ENCODE peak calls at places on chromosome 19, in nine cellular contexts. I, L, V, C, Q, R, A, W and S are unnamed samples.

GRCh38 chr19:16654621-16655020 is 5.3 kb downstream of the SMIM7 start:
- DNase-seq in I (no peak), L (no peak), V (no peak), C (no peak), Q (no peak), R (peak), A (no peak), W (no peak), S (no peak)

GRCh38 chr19:17348700-17349099 is 11.3 kb downstream of the GTPBP3 start:
- DNase-seq in I (no peak), L (peak), V (no peak), C (peak), Q (no peak), R (peak), A (peak), W (peak), S (peak)

GRCh38 chr19:6678690-6679109 is 8.7 kb upstream of the TNFSF14 start:
- DNase-seq in I (no peak), L (no peak), V (no peak), C (no peak), Q (no peak), R (peak), A (no peak), W (no peak), S (no peak)

GRCh38 chr19:44576843-44577565 is 36.4 kb upstream of the IGSF23 start:
- DNase-seq in I (no peak), L (peak), V (no peak), C (peak), Q (no peak), R (peak), A (peak), W (peak), S (peak)

GRCh38 chr19:48123907-48124675 is 13.5 kb upstream of the PLA2G4C start:
- DNase-seq in I (no peak), L (peak), V (no peak), C (no peak), Q (no peak), R (peak), A (no peak), W (no peak), S (peak)

GRCh38 chr19:16425019-16425418 is 46.8 kb downstream of the EPS15L1 start:
- DNase-seq in I (no peak), L (no peak), V (no peak), C (no peak), Q (no peak), R (no peak), A (no peak), W (no peak), S (no peak)

GRCh38 chr19:48639483-48640375 is 2.5 kb upstream of the DBP start:
- DNase-seq in I (no peak), L (no peak), V (no peak), C (peak), Q (no peak), R (no peak), A (no peak), W (no peak), S (no peak)

GRCh38 chr19:30183807-30184490 is 188.2 kb upstream of the ZNF536 start:
- DNase-seq in I (no peak), L (no peak), V (no peak), C (no peak), Q (no peak), R (no peak), A (no peak), W (no peak), S (no peak)

GRCh38 chr19:18152444-18152816 is 533 bp upstream of the PIK3R2 start:
- DNase-seq in I (peak), L (peak), V (peak), C (peak), Q (peak), R (peak), A (peak), W (peak), S (peak)

GRCh38 chr19:51891193-51891747 is 3.5 kb upstream of the ZNF577 start:
- DNase-seq in I (no peak), L (no peak), V (no peak), C (peak), Q (no peak), R (peak), A (no peak), W (no peak), S (no peak)

GRCh38 chr19:46067691-46068090 is 26.9 kb upstream of the IGFL4 start:
- DNase-seq in I (no peak), L (no peak), V (no peak), C (no peak), Q (no peak), R (no peak), A (no peak), W (no peak), S (no peak)

GRCh38 chr19:50629801-50630200 is 9.9 kb downstream of the SYT3 start:
- DNase-seq in I (no peak), L (no peak), V (no peak), C (no peak), Q (no peak), R (no peak), A (no peak), W (no peak), S (no peak)

GRCh38 chr19:18292810-18293641 is 11.6 kb upstream of the JUND start:
- DNase-seq in I (peak), L (peak), V (no peak), C (peak), Q (peak), R (peak), A (peak), W (peak), S (peak)

GRCh38 chr19:17107546-17108452 is 32.2 kb downstream of the MYO9B start:
- DNase-seq in I (peak), L (peak), V (no peak), C (no peak), Q (peak), R (peak), A (peak), W (peak), S (peak)

GRCh38 chr19:48121909-48122371 is 11.3 kb upstream of the PLA2G4C start:
- DNase-seq in I (no peak), L (no peak), V (no peak), C (no peak), Q (no peak), R (peak), A (no peak), W (no peak), S (peak)

GRCh38 chr19:38685666-38686529 is 38.4 kb downstream of the ACTN4 start:
- DNase-seq in I (no peak), L (peak), V (no peak), C (peak), Q (no peak), R (peak), A (no peak), W (peak), S (peak)

GRCh38 chr19:35644987-35645679 is 3.0 kb upstream of the COX6B1 start:
- DNase-seq in I (peak), L (peak), V (peak), C (peak), Q (peak), R (peak), A (peak), W (peak), S (peak)

GRCh38 chr19:12720851-12721655 is 2.7 kb downstream of the TNPO2 start:
- DNase-seq in I (no peak), L (no peak), V (no peak), C (peak), Q (no peak), R (peak), A (peak), W (peak), S (peak)

GRCh38 chr19:55484571-55485438 is at the start of gene NAT14:
- DNase-seq in I (no peak), L (peak), V (no peak), C (peak), Q (no peak), R (peak), A (peak), W (peak), S (peak)

GRCh38 chr19:42023121-42023942 is 29.3 kb upstream of the ATP1A3 start:
- DNase-seq in I (no peak), L (peak), V (no peak), C (peak), Q (no peak), R (peak), A (no peak), W (peak), S (peak)

GRCh38 chr19:55165952-55166529 is 372 bp downstream of the DNAAF3 start:
- DNase-seq in I (no peak), L (peak), V (no peak), C (peak), Q (no peak), R (peak), A (peak), W (peak), S (peak)

DNA sequence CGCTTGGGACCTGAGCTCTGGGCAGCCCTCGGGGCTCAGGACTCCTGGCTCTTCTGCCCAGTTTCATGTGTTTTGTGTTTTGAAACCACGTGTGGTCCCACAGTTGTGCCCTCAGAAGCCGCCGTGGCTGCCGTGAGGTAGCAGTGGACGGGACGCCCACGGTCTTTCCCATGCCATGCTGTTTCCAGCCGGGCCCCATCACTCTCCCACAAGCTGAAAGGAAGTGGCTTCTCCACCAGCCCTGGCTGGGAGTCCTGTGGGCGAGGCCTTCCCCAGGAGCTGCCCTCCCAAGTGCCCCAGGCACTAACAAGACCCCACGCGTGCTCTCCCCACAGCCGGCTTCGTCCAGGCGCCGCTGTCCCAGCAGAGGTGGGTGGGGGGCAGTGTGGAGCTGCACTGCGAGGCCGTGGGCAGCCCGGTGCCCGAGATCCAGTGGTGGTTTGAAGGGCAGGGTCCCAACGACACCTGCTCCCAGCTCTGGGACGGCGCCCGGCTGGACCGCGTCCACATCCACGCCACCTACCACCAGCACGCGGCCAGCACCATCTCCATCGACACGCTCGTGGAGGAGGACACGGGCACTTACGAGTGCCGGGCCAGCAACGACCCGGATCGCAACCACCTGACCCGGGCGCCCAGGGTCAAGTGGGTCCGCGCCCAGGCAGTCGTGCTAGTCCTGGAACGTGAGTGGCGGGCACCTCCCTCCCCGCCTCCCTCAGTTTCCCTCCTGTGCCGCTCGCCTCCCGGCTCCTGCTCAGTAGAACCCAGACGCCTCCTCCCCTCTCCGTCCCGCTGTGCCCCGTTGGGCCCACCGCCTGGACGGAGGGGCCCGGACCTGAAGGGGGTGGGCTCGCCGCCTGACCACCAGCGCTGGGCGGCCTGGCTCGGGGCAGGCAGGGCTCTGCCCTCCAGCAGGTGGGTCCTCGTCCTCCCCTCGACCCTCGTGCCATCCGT is 5.3 kb downstream of the BSG start:
- DNase-seq in I (no peak), L (no peak), V (no peak), C (peak), Q (no peak), R (no peak), A (no peak), W (no peak), S (no peak)
- TF ChIP-seq CTCF in I (no peak), L (no peak), V (no peak), C (peak), Q (no peak), R (no peak), A (no peak), W (no peak), S (no peak)

GRCh38 chr19:28943651-28944050 is 269.3 kb downstream of the UQCRFS1 start:
- DNase-seq in I (no peak), L (no peak), V (no peak), C (peak), Q (no peak), R (no peak), A (no peak), W (no peak), S (no peak)
- TF ChIP-seq CTCF in I (no peak), L (no peak), V (no peak), C (peak), Q (no peak), R (no peak), A (no peak), W (peak), S (no peak)

DNA sequence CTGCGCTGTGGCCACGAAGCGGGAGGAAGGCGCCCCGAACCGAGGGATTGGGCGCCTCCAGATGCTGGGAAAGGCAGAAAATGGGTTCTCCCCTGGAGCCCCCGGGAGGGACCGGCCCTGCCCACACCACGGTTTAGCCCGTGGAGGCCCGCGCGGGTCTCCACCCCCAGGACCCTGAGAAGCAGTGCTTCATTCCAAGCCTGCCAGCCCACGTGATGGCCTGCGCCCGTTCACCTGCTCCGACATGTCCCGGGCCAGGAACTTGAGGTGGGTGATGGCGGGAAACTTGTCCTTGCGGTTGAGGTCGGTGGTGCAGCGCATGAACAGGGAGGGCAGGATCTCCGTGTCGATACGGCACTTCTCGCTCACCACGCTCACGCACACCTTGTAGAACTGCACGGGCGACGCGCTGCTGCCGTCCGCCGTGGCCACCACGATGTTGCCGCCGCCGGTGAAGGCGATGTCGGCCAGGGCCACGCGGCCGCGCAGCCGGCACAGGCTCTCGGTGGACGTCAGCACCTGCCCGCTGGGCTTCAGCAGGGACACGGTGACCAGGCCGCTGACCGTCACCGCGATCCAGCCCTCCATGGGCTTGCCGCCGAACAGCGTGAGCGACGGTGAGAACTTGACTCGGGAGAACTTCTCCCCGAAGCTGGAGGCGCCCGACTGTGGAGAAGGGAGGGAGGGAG is 7.3 kb downstream of the MED16 start:
- DNase-seq in I (no peak), L (no peak), V (no peak), C (no peak), Q (no peak), R (no peak), A (no peak), W (no peak), S (no peak)
- TF ChIP-seq CTCF in I (no peak), L (no peak), V (no peak), C (no peak), Q (no peak), R (no peak), A (no peak), W (no peak), S (no peak)

GRCh38 chr19:8321760-8322637 is 703 bp downstream of the RPS28 start:
- DNase-seq in I (no peak), L (no peak), V (no peak), C (no peak), Q (no peak), R (peak), A (no peak), W (no peak), S (no peak)

GRCh38 chr19:8323781-8324185 is 2.5 kb downstream of the RPS28 start:
- DNase-seq in I (no peak), L (no peak), V (no peak), C (no peak), Q (no peak), R (no peak), A (no peak), W (no peak), S (no peak)

GRCh38 chr19:8322638-8322997 is 1.3 kb downstream of the RPS28 start:
- DNase-seq in I (no peak), L (no peak), V (no peak), C (no peak), Q (no peak), R (no peak), A (no peak), W (no peak), S (no peak)

GRCh38 chr19:8325454-8325853 is 4.2 kb downstream of the RPS28 start:
- DNase-seq in I (no peak), L (no peak), V (no peak), C (no peak), Q (no peak), R (no peak), A (no peak), W (no peak), S (no peak)

DNA sequence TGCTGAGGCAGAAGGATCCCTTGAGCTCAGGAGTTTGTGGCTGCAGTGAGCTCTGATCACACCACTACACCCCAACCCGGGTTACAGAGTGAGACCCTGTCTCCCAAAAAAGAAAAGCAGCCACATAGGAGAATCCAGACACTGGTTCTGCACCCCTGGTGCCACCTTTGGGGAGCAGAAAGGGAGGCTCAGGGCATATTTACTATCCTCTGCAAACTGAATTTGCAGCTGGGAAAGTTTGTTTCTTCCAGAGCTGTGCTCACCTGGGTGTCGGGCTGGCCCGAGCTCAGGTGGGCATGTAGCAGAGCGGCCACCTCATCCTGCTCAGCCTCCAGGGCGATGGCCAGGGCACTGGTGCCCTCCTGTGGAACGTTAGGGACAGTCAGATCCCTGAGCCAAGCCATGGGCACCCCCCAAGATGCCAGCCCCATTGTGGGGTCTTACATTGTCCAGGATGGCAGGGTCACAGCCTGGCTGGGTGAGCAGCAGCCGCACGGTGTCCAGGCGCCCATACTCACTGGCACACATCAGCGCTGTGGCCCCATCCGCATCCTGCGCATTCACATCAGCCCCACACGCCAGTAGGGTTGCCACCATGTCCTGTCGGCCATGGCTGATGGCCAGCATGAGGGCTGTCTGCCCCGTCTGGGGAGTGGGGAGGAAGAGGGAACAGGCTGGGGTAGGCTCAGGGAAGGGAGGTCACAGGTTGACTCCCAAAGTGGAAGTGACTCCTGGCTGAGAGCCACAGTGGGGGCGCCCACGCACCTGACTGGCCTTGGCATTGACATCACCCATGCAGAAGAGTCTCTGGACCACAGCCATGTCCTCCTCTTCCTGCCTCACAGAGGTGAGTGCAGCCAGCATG is 3.1 kb downstream of the RPS28 start:
- DNase-seq in I (no peak), L (no peak), V (no peak), C (peak), Q (no peak), R (no peak), A (no peak), W (no peak), S (peak)
- TF ChIP-seq CTCF in I (no peak), L (no peak), V (no peak), C (peak), Q (no peak), R (no peak), A (no peak), W (no peak), S (no peak)

DNA sequence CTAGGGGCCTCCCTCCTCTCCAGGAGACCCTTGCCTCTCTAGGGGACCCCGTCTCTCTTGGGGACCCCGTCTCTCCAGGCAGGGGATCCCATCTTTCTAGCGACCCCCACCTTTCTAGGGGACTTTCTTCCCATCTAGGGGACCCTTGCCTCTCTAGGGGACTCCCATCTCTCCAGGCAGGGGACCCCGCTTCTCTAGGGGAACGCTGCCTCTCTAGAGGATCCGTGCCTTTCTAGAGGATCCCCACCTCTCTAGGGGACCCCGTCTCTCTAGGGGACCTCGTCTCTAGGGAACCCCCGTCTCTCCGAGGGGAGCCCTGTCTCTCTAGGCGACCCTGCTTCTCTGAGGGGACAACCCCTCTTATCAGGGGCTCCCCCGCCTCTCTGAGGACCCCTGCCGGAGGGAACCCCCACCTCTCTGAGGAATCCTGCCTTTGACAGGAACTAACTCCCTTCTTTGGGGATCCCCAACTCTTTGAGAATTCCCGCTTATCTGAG is 19.1 kb upstream of the GATAD2A start:
- DNase-seq in I (no peak), L (no peak), V (no peak), C (peak), Q (no peak), R (no peak), A (no peak), W (no peak), S (no peak)
- TF ChIP-seq CTCF in I (no peak), L (no peak), V (no peak), C (peak), Q (no peak), R (peak), A (peak), W (peak), S (no peak)

DNA sequence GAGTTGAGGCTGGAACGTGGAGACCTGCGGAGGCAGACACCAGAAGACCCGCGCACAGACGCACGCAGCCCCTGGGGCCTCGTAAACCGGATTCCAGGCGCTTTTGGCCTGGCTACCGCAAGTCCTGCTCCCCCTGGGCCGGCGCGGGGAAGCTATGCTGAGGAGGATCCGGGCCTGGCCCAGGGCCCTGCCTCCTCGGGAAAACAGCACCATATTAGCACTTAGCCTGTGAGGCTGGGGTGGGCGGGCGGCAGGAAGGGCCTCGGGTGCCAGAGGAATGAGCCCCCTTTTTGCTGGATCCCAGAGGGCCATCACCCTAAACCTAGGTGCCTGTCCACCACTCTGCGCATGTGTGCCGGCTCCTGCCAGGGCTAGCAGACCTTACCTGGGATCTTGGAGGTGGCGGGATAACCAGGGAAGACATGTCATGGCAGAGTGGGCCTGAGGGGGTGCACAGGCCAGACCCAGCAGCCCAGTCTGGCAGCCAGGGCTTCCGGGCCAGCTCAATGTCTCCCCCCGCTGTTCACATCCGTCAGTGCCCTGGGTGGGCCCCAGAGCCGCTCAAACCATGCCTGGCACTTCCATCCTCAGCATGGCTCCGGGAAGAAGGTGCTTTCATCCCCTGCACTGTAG is 7.3 kb downstream of the ELOF1 start:
- DNase-seq in I (no peak), L (peak), V (no peak), C (peak), Q (no peak), R (peak), A (no peak), W (peak), S (no peak)
- TF ChIP-seq CTCF in I (no peak), L (no peak), V (peak), C (peak), Q (no peak), R (peak), A (peak), W (peak), S (no peak)